ENCODE peak calls at places on chromosome 16, in seven cellular contexts. One of them, this sample, is unnamed.

GRCh38 chr16:54493076-54493475 is 206.5 kb upstream of the IRX3 start:
- DNase-seq in thoracic aorta: no peak
- DNase-seq in A549: no peak
- DNase-seq in foreskin keratinocyte: no peak
- DNase-seq in A673: no peak
- DNase-seq in ascending aorta: no peak
- DNase-seq in Peyer's patch: no peak
- DNase-seq in this sample: no peak

GRCh38 chr16:57262841-57263584 is 18.0 kb downstream of the ARL2BP start:
- DNase-seq in thoracic aorta: no peak
- DNase-seq in Peyer's patch: no peak
- DNase-seq in ascending aorta: no peak
- DNase-seq in A673: no peak
- DNase-seq in A549: no peak
- DNase-seq in foreskin keratinocyte: peak; percentile 70
- DNase-seq in this sample: no peak

GRCh38 chr16:21159281-21159951 is 942 bp downstream of the LDAF1 start:
- DNase-seq in A673: no peak
- DNase-seq in A549: no peak
- DNase-seq in ascending aorta: no peak
- DNase-seq in thoracic aorta: no peak
- DNase-seq in foreskin keratinocyte: peak; percentile 54
- DNase-seq in Peyer's patch: peak; percentile 72
- DNase-seq in this sample: peak; percentile 39

GRCh38 chr16:66904846-66905632 is 13.6 kb downstream of the CDH16 start:
- DNase-seq in ascending aorta: no peak
- DNase-seq in A673: no peak
- DNase-seq in Peyer's patch: peak; percentile 38
- DNase-seq in thoracic aorta: no peak
- DNase-seq in foreskin keratinocyte: no peak
- DNase-seq in A549: no peak
- DNase-seq in this sample: no peak

GRCh38 chr16:89363621-89364393 is 126.6 kb downstream of the ANKRD11 start:
- DNase-seq in foreskin keratinocyte: peak; percentile 83
- DNase-seq in A673: peak; percentile 63
- DNase-seq in Peyer's patch: no peak
- DNase-seq in thoracic aorta: no peak
- DNase-seq in ascending aorta: no peak
- DNase-seq in A549: peak; percentile 65
- DNase-seq in this sample: peak; percentile 67

GRCh38 chr16:54283735-54284318 is 2.8 kb downstream of the IRX3 start:
- DNase-seq in foreskin keratinocyte: peak; percentile 9
- DNase-seq in A549: no peak
- DNase-seq in ascending aorta: peak; percentile 63
- DNase-seq in A673: peak; percentile 37
- DNase-seq in Peyer's patch: no peak
- DNase-seq in thoracic aorta: no peak
- DNase-seq in this sample: no peak

GRCh38 chr16:87895641-87896141 is 26.4 kb upstream of the SLC7A5 start:
- DNase-seq in thoracic aorta: no peak
- DNase-seq in A673: no peak
- DNase-seq in A549: no peak
- DNase-seq in Peyer's patch: no peak
- DNase-seq in foreskin keratinocyte: peak; percentile 75
- DNase-seq in ascending aorta: no peak
- DNase-seq in this sample: no peak

GRCh38 chr16:69127966-69128510 is 4.3 kb downstream of the CHTF8 start:
- DNase-seq in foreskin keratinocyte: no peak
- DNase-seq in A549: no peak
- DNase-seq in ascending aorta: no peak
- DNase-seq in thoracic aorta: no peak
- DNase-seq in A673: no peak
- DNase-seq in Peyer's patch: no peak
- DNase-seq in this sample: no peak

GRCh38 chr16:20898938-20899502 is 1.1 kb downstream of the DCUN1D3 start:
- DNase-seq in A673: no peak
- DNase-seq in Peyer's patch: no peak
- DNase-seq in A549: no peak
- DNase-seq in thoracic aorta: no peak
- DNase-seq in ascending aorta: peak; percentile 57
- DNase-seq in foreskin keratinocyte: peak; percentile 66
- DNase-seq in this sample: no peak

GRCh38 chr16:80040413-80040812 is 439.9 kb upstream of the MAF start:
- DNase-seq in Peyer's patch: no peak
- DNase-seq in foreskin keratinocyte: peak; percentile 32
- DNase-seq in ascending aorta: no peak
- DNase-seq in A549: no peak
- DNase-seq in A673: no peak
- DNase-seq in thoracic aorta: no peak
- DNase-seq in this sample: no peak

GRCh38 chr16:5015351-5015750 is 18.4 kb downstream of the NAGPA start:
- DNase-seq in A673: no peak
- DNase-seq in A549: peak; percentile 23
- DNase-seq in thoracic aorta: no peak
- DNase-seq in Peyer's patch: no peak
- DNase-seq in ascending aorta: no peak
- DNase-seq in foreskin keratinocyte: no peak
- DNase-seq in this sample: no peak

GRCh38 chr16:57988929-57989328 is 11.5 kb downstream of the ZNF319 start:
- DNase-seq in thoracic aorta: no peak
- DNase-seq in Peyer's patch: no peak
- DNase-seq in A549: peak; percentile 65
- DNase-seq in A673: no peak
- DNase-seq in ascending aorta: no peak
- DNase-seq in foreskin keratinocyte: peak; percentile 80
- DNase-seq in this sample: peak; percentile 36

GRCh38 chr16:88437367-88437964 is 15.6 kb upstream of the ZFPM1 start:
- DNase-seq in thoracic aorta: no peak
- DNase-seq in A673: peak; percentile 58
- DNase-seq in Peyer's patch: peak; percentile 74
- DNase-seq in foreskin keratinocyte: no peak
- DNase-seq in A549: peak; percentile 52
- DNase-seq in ascending aorta: no peak
- DNase-seq in this sample: peak; percentile 70

GRCh38 chr16:67456383-67457140 is 24.4 kb downstream of the ATP6V0D1 start:
- DNase-seq in A673: peak; percentile 33
- DNase-seq in thoracic aorta: peak; percentile 41
- DNase-seq in A549: peak; percentile 34
- DNase-seq in Peyer's patch: peak; percentile 80
- DNase-seq in foreskin keratinocyte: peak; percentile 17
- DNase-seq in ascending aorta: peak; percentile 86
- DNase-seq in this sample: no peak

GRCh38 chr16:84964729-84965128 is 46.6 kb downstream of the ZDHHC7 start:
- DNase-seq in ascending aorta: no peak
- DNase-seq in A673: no peak
- DNase-seq in foreskin keratinocyte: peak; percentile 63
- DNase-seq in thoracic aorta: no peak
- DNase-seq in Peyer's patch: no peak
- DNase-seq in A549: no peak
- DNase-seq in this sample: no peak

GRCh38 chr16:728131-728889 is 1.4 kb downstream of the HAGHL start:
- DNase-seq in Peyer's patch: peak; percentile 78
- DNase-seq in A549: peak; percentile 88
- DNase-seq in thoracic aorta: no peak
- DNase-seq in A673: peak; percentile 69
- DNase-seq in ascending aorta: peak; percentile 78
- DNase-seq in foreskin keratinocyte: peak; percentile 85
- DNase-seq in this sample: peak; percentile 77

GRCh38 chr16:79276506-79276905 is 324.0 kb downstream of the MAF start:
- DNase-seq in A549: no peak
- DNase-seq in thoracic aorta: no peak
- DNase-seq in ascending aorta: no peak
- DNase-seq in A673: no peak
- DNase-seq in foreskin keratinocyte: no peak
- DNase-seq in Peyer's patch: no peak
- DNase-seq in this sample: no peak

GRCh38 chr16:28975158-28975603 is 603 bp downstream of the SPNS1 start:
- DNase-seq in A549: no peak
- DNase-seq in A673: no peak
- DNase-seq in ascending aorta: no peak
- DNase-seq in foreskin keratinocyte: peak; percentile 7
- DNase-seq in Peyer's patch: no peak
- DNase-seq in thoracic aorta: no peak
- DNase-seq in this sample: peak; percentile 6

GRCh38 chr16:72815348-72816318 is 232.3 kb downstream of the ZFHX3 start:
- DNase-seq in A549: no peak
- DNase-seq in A673: no peak
- DNase-seq in thoracic aorta: no peak
- DNase-seq in foreskin keratinocyte: no peak
- DNase-seq in Peyer's patch: no peak
- DNase-seq in ascending aorta: no peak
- DNase-seq in this sample: no peak

GRCh38 chr16:72814226-72814625 is 233.7 kb downstream of the ZFHX3 start:
- DNase-seq in foreskin keratinocyte: no peak
- DNase-seq in Peyer's patch: no peak
- DNase-seq in A549: no peak
- DNase-seq in ascending aorta: no peak
- DNase-seq in A673: no peak
- DNase-seq in thoracic aorta: no peak
- DNase-seq in this sample: no peak

GRCh38 chr16:72819345-72819744 is 228.6 kb downstream of the ZFHX3 start:
- DNase-seq in A673: no peak
- DNase-seq in thoracic aorta: no peak
- DNase-seq in foreskin keratinocyte: peak; percentile 36
- DNase-seq in ascending aorta: no peak
- DNase-seq in A549: no peak
- DNase-seq in Peyer's patch: no peak
- DNase-seq in this sample: peak; percentile 8

GRCh38 chr16:72821551-72821950 is 226.4 kb downstream of the ZFHX3 start:
- DNase-seq in Peyer's patch: no peak
- DNase-seq in A549: no peak
- DNase-seq in thoracic aorta: no peak
- DNase-seq in ascending aorta: no peak
- DNase-seq in foreskin keratinocyte: no peak
- DNase-seq in A673: no peak
- DNase-seq in this sample: no peak

GRCh38 chr16:72818286-72818845 is 229.6 kb downstream of the ZFHX3 start:
- DNase-seq in A673: peak; percentile 5
- DNase-seq in Peyer's patch: no peak
- DNase-seq in A549: no peak
- DNase-seq in thoracic aorta: no peak
- DNase-seq in foreskin keratinocyte: no peak
- DNase-seq in ascending aorta: no peak
- DNase-seq in this sample: no peak
- TF ChIP-seq CTCF in A673: peak; percentile 28
- TF ChIP-seq CTCF in Peyer's patch: no peak
- TF ChIP-seq CTCF in A549: no peak
- TF ChIP-seq CTCF in thoracic aorta: no peak
- TF ChIP-seq CTCF in foreskin keratinocyte: no peak
- TF ChIP-seq CTCF in ascending aorta: no peak
- TF ChIP-seq CTCF in this sample: no peak

GRCh38 chr16:70561623-70562022 is 38.0 kb downstream of the SF3B3 start:
- DNase-seq in thoracic aorta: no peak
- DNase-seq in Peyer's patch: no peak
- DNase-seq in foreskin keratinocyte: peak; percentile 57
- DNase-seq in A673: no peak
- DNase-seq in A549: no peak
- DNase-seq in ascending aorta: no peak
- DNase-seq in this sample: no peak
- H3K27ac ChIP-seq in thoracic aorta: no peak overlapping the region
- H3K27ac ChIP-seq in Peyer's patch: no peak overlapping the region
- H3K27ac ChIP-seq in foreskin keratinocyte: no peak overlapping the region
- H3K27ac ChIP-seq in A673: no peak overlapping the region
- H3K27ac ChIP-seq in A549: no peak overlapping the region
- H3K27ac ChIP-seq in ascending aorta: no peak overlapping the region
- H3K27ac ChIP-seq in this sample: no peak overlapping the region

GRCh38 chr16:55623640-55624039 is 32.1 kb upstream of the SLC6A2 start:
- DNase-seq in A549: no peak
- DNase-seq in foreskin keratinocyte: no peak
- DNase-seq in Peyer's patch: no peak
- DNase-seq in thoracic aorta: no peak
- DNase-seq in ascending aorta: no peak
- DNase-seq in A673: no peak
- DNase-seq in this sample: no peak

GRCh38 chr16:55624696-55625095 is 31.1 kb upstream of the SLC6A2 start:
- DNase-seq in A673: no peak
- DNase-seq in foreskin keratinocyte: no peak
- DNase-seq in A549: no peak
- DNase-seq in Peyer's patch: no peak
- DNase-seq in thoracic aorta: no peak
- DNase-seq in ascending aorta: no peak
- DNase-seq in this sample: no peak

GRCh38 chr16:55622302-55622701 is 33.5 kb upstream of the SLC6A2 start:
- DNase-seq in foreskin keratinocyte: no peak
- DNase-seq in Peyer's patch: no peak
- DNase-seq in A673: no peak
- DNase-seq in ascending aorta: no peak
- DNase-seq in thoracic aorta: no peak
- DNase-seq in A549: no peak
- DNase-seq in this sample: no peak

GRCh38 chr16:55621771-55622170 is 34.0 kb upstream of the SLC6A2 start:
- DNase-seq in Peyer's patch: no peak
- DNase-seq in A673: no peak
- DNase-seq in A549: no peak
- DNase-seq in thoracic aorta: no peak
- DNase-seq in foreskin keratinocyte: no peak
- DNase-seq in ascending aorta: no peak
- DNase-seq in this sample: no peak

GRCh38 chr16:55622930-55623561 is 32.7 kb upstream of the SLC6A2 start:
- DNase-seq in Peyer's patch: no peak
- DNase-seq in ascending aorta: no peak
- DNase-seq in A549: peak; percentile 39
- DNase-seq in thoracic aorta: no peak
- DNase-seq in A673: peak; percentile 14
- DNase-seq in foreskin keratinocyte: peak; percentile 23
- DNase-seq in this sample: peak; percentile 31
- TF ChIP-seq CTCF in Peyer's patch: no peak
- TF ChIP-seq CTCF in ascending aorta: no peak
- TF ChIP-seq CTCF in A549: peak; percentile 30
- TF ChIP-seq CTCF in thoracic aorta: no peak
- TF ChIP-seq CTCF in A673: peak; percentile 36
- TF ChIP-seq CTCF in foreskin keratinocyte: peak; percentile 63
- TF ChIP-seq CTCF in this sample: no peak

GRCh38 chr16:75063549-75064082 is 53.0 kb downstream of the LDHD start:
- DNase-seq in Peyer's patch: no peak
- DNase-seq in ascending aorta: no peak
- DNase-seq in foreskin keratinocyte: no peak
- DNase-seq in A673: no peak
- DNase-seq in A549: no peak
- DNase-seq in thoracic aorta: no peak
- DNase-seq in this sample: no peak

GRCh38 chr16:75065808-75066149 is 50.8 kb downstream of the LDHD start:
- DNase-seq in thoracic aorta: no peak
- DNase-seq in foreskin keratinocyte: no peak
- DNase-seq in A549: no peak
- DNase-seq in A673: no peak
- DNase-seq in ascending aorta: no peak
- DNase-seq in Peyer's patch: no peak
- DNase-seq in this sample: no peak

GRCh38 chr16:75062944-75063444 is 53.6 kb downstream of the LDHD start:
- DNase-seq in A673: no peak
- DNase-seq in foreskin keratinocyte: no peak
- DNase-seq in ascending aorta: no peak
- DNase-seq in Peyer's patch: no peak
- DNase-seq in thoracic aorta: no peak
- DNase-seq in A549: no peak
- DNase-seq in this sample: no peak

GRCh38 chr16:75065149-75065807 is 51.3 kb downstream of the LDHD start:
- DNase-seq in foreskin keratinocyte: no peak
- DNase-seq in A673: no peak
- DNase-seq in ascending aorta: no peak
- DNase-seq in A549: peak; percentile 33
- DNase-seq in Peyer's patch: peak; percentile 64
- DNase-seq in thoracic aorta: no peak
- DNase-seq in this sample: no peak

GRCh38 chr16:75064403-75065148 is 52.0 kb downstream of the LDHD start:
- DNase-seq in A673: no peak
- DNase-seq in ascending aorta: no peak
- DNase-seq in thoracic aorta: no peak
- DNase-seq in Peyer's patch: peak; percentile 82
- DNase-seq in A549: no peak
- DNase-seq in foreskin keratinocyte: no peak
- DNase-seq in this sample: no peak
- H3K27ac ChIP-seq in A673: no peak overlapping the region
- H3K27ac ChIP-seq in ascending aorta: no peak overlapping the region
- H3K27ac ChIP-seq in thoracic aorta: no peak overlapping the region
- H3K27ac ChIP-seq in Peyer's patch: peak overlapping the region; percentile 91
- H3K27ac ChIP-seq in A549: no peak overlapping the region
- H3K27ac ChIP-seq in foreskin keratinocyte: no peak overlapping the region
- H3K27ac ChIP-seq in this sample: no peak overlapping the region

This sample was measured in RWPE1.